ENCODE peak calls at places on chromosome 16, in ten cellular contexts. M is IMR-90; X is tibial artery; L is aorta; P is CD4-positive, CD25-positive, alpha-beta regulatory T cell; O is mammary epithelial cell; B is K562; Y is AG04450; T is Panc1; C is neural progenitor cell. Z is an unnamed sample.
A peak's percentile ranks its signal among the peaks of the same experiment; 100 is the strongest.

GRCh38 chr16:64754279-64754678 is 367.6 kb downstream of the CDH11 start:
- DNase-seq in M (peak; percentile 28), X (no peak), L (no peak), P (no peak), O (no peak), B (no peak), Y (no peak), T (no peak), C (no peak), Z (no peak)

GRCh38 chr16:85898521-85899442 is at the start of gene IRF8:
- DNase-seq in M (no peak), X (peak; percentile 77), L (peak; percentile 90), P (peak; percentile 38), O (no peak), B (no peak), Y (no peak), T (no peak), C (peak; percentile 90), Z (no peak)

GRCh38 chr16:8398548-8398947 is 191.8 kb downstream of the TMEM114 start:
- DNase-seq in M (no peak), X (no peak), L (no peak), P (no peak), O (no peak), B (no peak), Y (no peak), T (no peak), C (no peak), Z (no peak)

GRCh38 chr16:61324044-61324443 is 712.2 kb downstream of the CDH8 start:
- DNase-seq in M (no peak), X (no peak), L (no peak), P (no peak), O (no peak), B (no peak), Y (no peak), T (no peak), C (peak; percentile 61), Z (no peak)

GRCh38 chr16:49632111-49632797 is 223.7 kb downstream of the ZNF423 start:
- DNase-seq in M (no peak), X (peak; percentile 42), L (peak; percentile 41), P (no peak), O (no peak), B (no peak), Y (no peak), T (no peak), C (no peak), Z (no peak)

GRCh38 chr16:66932076-66932475 is 2.1 kb downstream of the CIAO2B start:
- DNase-seq in M (no peak), X (no peak), L (no peak), P (no peak), O (no peak), B (no peak), Y (no peak), T (no peak), C (no peak), Z (no peak)

GRCh38 chr16:6880263-6880662 is 452.4 kb upstream of the RBFOX1 start:
- DNase-seq in M (no peak), X (no peak), L (no peak), P (no peak), O (no peak), B (no peak), Y (no peak), T (no peak), C (no peak), Z (no peak)

GRCh38 chr16:978403-978802 is 3.2 kb upstream of the SOX8 start:
- DNase-seq in M (no peak), X (no peak), L (peak; percentile 74), P (no peak), O (no peak), B (no peak), Y (no peak), T (no peak), C (no peak), Z (no peak)

GRCh38 chr16:80743273-80743672 is 61.1 kb downstream of the CDYL2 start:
- DNase-seq in M (no peak), X (no peak), L (no peak), P (no peak), O (no peak), B (no peak), Y (no peak), T (no peak), C (no peak), Z (no peak)

GRCh38 chr16:72921106-72921505 is 126.8 kb downstream of the ZFHX3 start:
- DNase-seq in M (no peak), X (no peak), L (no peak), P (no peak), O (no peak), B (no peak), Y (no peak), T (no peak), C (no peak), Z (no peak)

GRCh38 chr16:72923757-72924156 is 124.2 kb downstream of the ZFHX3 start:
- DNase-seq in M (no peak), X (no peak), L (no peak), P (no peak), O (no peak), B (no peak), Y (no peak), T (no peak), C (no peak), Z (no peak)

GRCh38 chr16:72922714-72923113 is 125.2 kb downstream of the ZFHX3 start:
- DNase-seq in M (no peak), X (peak; percentile 29), L (no peak), P (no peak), O (no peak), B (no peak), Y (no peak), T (no peak), C (no peak), Z (no peak)

GRCh38 chr16:72924487-72924886 is 123.4 kb downstream of the ZFHX3 start:
- DNase-seq in M (no peak), X (no peak), L (no peak), P (no peak), O (no peak), B (no peak), Y (no peak), T (no peak), C (no peak), Z (no peak)

GRCh38 chr16:72921620-72922019 is 126.3 kb downstream of the ZFHX3 start:
- DNase-seq in M (peak; percentile 32), X (peak; percentile 83), L (peak; percentile 83), P (no peak), O (no peak), B (no peak), Y (no peak), T (no peak), C (no peak), Z (no peak)
- H3K4me3 ChIP-seq in M (no peak overlapping the region), X (peak overlapping the region; percentile 46), L (no peak overlapping the region), P (no peak overlapping the region), O (no peak overlapping the region), B (no peak overlapping the region), Y (peak overlapping the region; percentile 34), T (no peak overlapping the region), C (no peak overlapping the region), Z (no peak overlapping the region)

DNA sequence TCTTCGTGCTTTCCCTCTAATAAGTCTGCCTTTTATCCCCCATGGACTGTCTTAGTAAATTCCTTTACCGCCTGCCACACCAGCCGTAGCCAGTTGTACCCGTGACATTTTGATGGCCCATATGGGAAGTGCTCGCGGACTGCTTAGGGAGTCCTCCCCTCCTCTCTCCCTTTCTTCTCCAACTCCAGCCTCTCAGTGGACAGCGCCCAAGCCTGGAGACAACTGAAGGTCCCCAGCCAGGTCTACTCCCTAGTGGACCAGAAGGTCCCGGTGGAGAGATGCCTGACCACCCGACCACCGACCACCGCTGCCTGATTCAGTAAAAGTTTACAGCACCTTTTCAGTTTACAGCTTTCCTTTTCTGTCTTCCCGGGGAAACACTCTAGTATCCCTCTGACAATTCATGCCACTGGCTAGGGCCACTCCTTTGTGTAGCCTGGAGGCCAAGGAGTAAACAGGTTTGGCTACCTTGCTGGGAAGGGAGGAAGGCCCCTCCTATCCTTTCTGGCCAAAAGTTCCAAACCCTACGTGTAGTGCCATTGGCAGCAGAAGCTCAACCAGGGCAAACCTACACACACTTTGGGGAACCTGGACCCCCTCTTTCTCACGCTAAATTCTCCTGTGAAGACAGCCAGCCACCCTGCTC is 18.0 kb downstream of the CTRB2 start:
- DNase-seq in M (no peak), X (no peak), L (no peak), P (no peak), O (peak; percentile 13), B (no peak), Y (no peak), T (no peak), C (no peak), Z (no peak)
- H3K9me3 ChIP-seq in M (no peaks in the 10 kb centered on the region), X (no peaks in the 10 kb centered on the region), L (no peaks in the 10 kb centered on the region), P (no peaks in the 10 kb centered on the region), O (no peaks in the 10 kb centered on the region), B (no peaks in the 10 kb centered on the region), Y (peaks cover 3% of the 10 kb centered on the region), T (peaks cover 4% of the 10 kb centered on the region), C (no peaks in the 10 kb centered on the region), Z (no peaks in the 10 kb centered on the region)

GRCh38 chr16:90046122-90046970 is 27.1 kb upstream of the DBNDD1 start:
- DNase-seq in M (no peak), X (no peak), L (peak; percentile 63), P (no peak), O (no peak), B (peak; percentile 86), Y (no peak), T (no peak), C (no peak), Z (no peak)
- H3K4me3 ChIP-seq in M (no peak overlapping the region), X (peak overlapping the region; percentile 42), L (no peak overlapping the region), P (no peak overlapping the region), O (no peak overlapping the region), B (peak overlapping the region; percentile 49), Y (peak overlapping the region; percentile 38), T (peak overlapping the region; percentile 35), C (peak overlapping the region; percentile 46), Z (peak overlapping the region; percentile 53)

DNA sequence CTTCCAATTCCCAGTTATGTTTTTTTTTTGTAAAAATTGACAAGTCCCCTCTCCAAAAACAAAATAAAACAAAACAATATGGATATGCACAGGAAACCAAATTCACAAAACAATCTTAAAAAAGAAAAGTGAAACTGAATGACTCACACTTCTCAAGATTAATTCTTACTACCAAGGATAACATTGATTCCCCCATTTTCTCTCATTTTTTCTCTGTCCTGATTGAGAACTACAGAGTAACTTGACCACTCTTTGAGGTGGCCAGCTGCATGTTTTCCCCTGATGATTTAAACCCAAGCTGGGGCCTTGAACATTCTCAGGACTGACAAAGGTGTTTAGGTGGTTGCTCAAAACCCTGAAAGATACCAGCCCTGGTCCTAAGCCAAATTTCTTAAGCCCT is 149.0 kb downstream of the AHSP start:
- DNase-seq in M (no peak), X (no peak), L (no peak), P (no peak), O (no peak), B (no peak), Y (no peak), T (no peak), C (no peak), Z (no peak)
- H3K9me3 ChIP-seq in M (no peaks in the 10 kb centered on the region), X (no peaks in the 10 kb centered on the region), L (peaks cover 6% of the 10 kb centered on the region), P (no peaks in the 10 kb centered on the region), O (no peaks in the 10 kb centered on the region), B (no peaks in the 10 kb centered on the region), Y (no peaks in the 10 kb centered on the region), T (no peaks in the 10 kb centered on the region), C (peaks cover 7% of the 10 kb centered on the region), Z (no peaks in the 10 kb centered on the region)

GRCh38 chr16:12758031-12758669 is 45.5 kb downstream of the CPPED1 start:
- DNase-seq in M (no peak), X (no peak), L (no peak), P (no peak), O (no peak), B (no peak), Y (no peak), T (no peak), C (peak; percentile 11), Z (no peak)
- H3K4me3 ChIP-seq in M (no peak overlapping the region), X (no peak overlapping the region), L (no peak overlapping the region), P (no peak overlapping the region), O (no peak overlapping the region), B (no peak overlapping the region), Y (no peak overlapping the region), T (no peak overlapping the region), C (no peak overlapping the region), Z (no peak overlapping the region)